ENCODE peak calls at places on chromosomes 5 and 9, in ten cellular contexts. P, C, Q, F, R, O, Z, X, E and M are unnamed samples.

GRCh38 chr5:72949481-72949880 is 6.4 kb upstream of the FCHO2 start:
- DNase-seq in O (no peak), Q (no peak), P (no peak), R (no peak), F (no peak), C (no peak), Z (no peak), E (no peak), X (no peak), M (no peak)

GRCh38 chr9:114790521-114790920 is 15.3 kb downstream of the TNFSF15 start:
- DNase-seq in Z (no peak), Q (no peak), P (no peak), F (no peak), R (no peak), X (no peak), O (no peak), E (no peak), C (no peak), M (peak)

GRCh38 chr5:159911349-159911748 is 4.9 kb upstream of the ADRA1B start:
- DNase-seq in R (peak), E (no peak), X (no peak), F (no peak), Z (no peak), Q (no peak), O (no peak), C (no peak), P (no peak), M (no peak)

GRCh38 chr5:163976691-163977090 is 471.3 kb downstream of the MAT2B start:
- DNase-seq in O (no peak), E (no peak), P (no peak), F (no peak), X (no peak), R (no peak), Q (no peak), Z (no peak), C (no peak), M (no peak)

GRCh38 chr5:157460921-157461792 is 1.1 kb downstream of the NIPAL4 start:
- DNase-seq in Q (no peak), P (no peak), E (no peak), X (no peak), F (no peak), C (no peak), Z (no peak), R (no peak), O (peak), M (no peak)

GRCh38 chr5:60339691-60340191 is 360.2 kb downstream of the DEPDC1B start:
- DNase-seq in Q (no peak), F (no peak), P (no peak), Z (peak), E (no peak), X (no peak), R (no peak), O (no peak), C (no peak), M (no peak)

GRCh38 chr5:90153031-90153430 is 256.5 kb downstream of the CETN3 start:
- DNase-seq in Q (no peak), P (no peak), O (no peak), Z (no peak), C (no peak), F (no peak), X (no peak), R (no peak), E (no peak), M (no peak)

GRCh38 chr9:133463234-133463863 is 3.6 kb downstream of the CACFD1 start:
- DNase-seq in F (no peak), Q (no peak), C (no peak), O (no peak), E (no peak), X (no peak), P (no peak), R (peak), Z (no peak), M (no peak)

GRCh38 chr5:107670927-107671741 is at the start of gene EFNA5:
- DNase-seq in F (no peak), E (peak), Z (no peak), C (peak), O (peak), R (peak), X (no peak), Q (no peak), P (peak), M (no peak)

GRCh38 chr5:8458038-8458383 is 589.1 kb downstream of the MTRR start:
- DNase-seq in Q (no peak), E (no peak), F (no peak), O (no peak), X (no peak), Z (peak), P (no peak), C (peak), R (no peak), M (peak)

GRCh38 chr5:137040641-137041340 is 458.3 kb downstream of the SPOCK1 start:
- DNase-seq in Z (no peak), E (no peak), F (no peak), P (no peak), Q (no peak), X (no peak), C (no peak), O (no peak), R (no peak), M (no peak)

GRCh38 chr5:158899792-158900191 is 199.9 kb downstream of the EBF1 start:
- DNase-seq in O (no peak), Z (no peak), Q (no peak), F (no peak), R (no peak), C (no peak), X (no peak), E (no peak), P (no peak), M (no peak)

GRCh38 chr5:64670277-64670676 is 20.0 kb upstream of the SHISAL2B start:
- DNase-seq in F (no peak), Z (no peak), Q (no peak), X (no peak), O (no peak), R (no peak), E (no peak), P (no peak), C (no peak), M (no peak)

GRCh38 chr5:138274189-138274853 is at the start of gene GFRA3:
- DNase-seq in F (no peak), C (no peak), Z (no peak), R (no peak), O (no peak), X (no peak), E (peak), P (peak), Q (no peak), M (no peak)

GRCh38 chr9:110590816-110591215 is 11.3 kb upstream of the SVEP1 start:
- DNase-seq in O (no peak), C (no peak), X (no peak), E (no peak), Z (no peak), P (no peak), R (no peak), Q (no peak), F (no peak), M (no peak)

GRCh38 chr5:155069961-155070360 is 56.4 kb downstream of the KIF4B start:
- DNase-seq in X (no peak), Z (no peak), R (no peak), Q (no peak), E (no peak), O (no peak), C (no peak), F (no peak), P (no peak), M (no peak)

GRCh38 chr5:76615759-76616158 is 7.4 kb downstream of the F2RL2 start:
- DNase-seq in P (no peak), X (no peak), Q (no peak), R (no peak), O (no peak), Z (no peak), C (no peak), E (no peak), F (no peak), M (no peak)

GRCh38 chr5:174387448-174387847 is 336.9 kb upstream of the MSX2 start:
- DNase-seq in O (no peak), Q (no peak), X (no peak), R (no peak), C (no peak), F (no peak), E (no peak), Z (no peak), P (no peak), M (no peak)

GRCh38 chr5:79932510-79933504 is 58.3 kb downstream of the MTX3 start:
- DNase-seq in Z (no peak), O (no peak), X (no peak), R (no peak), F (no peak), C (no peak), Q (no peak), E (no peak), P (no peak), M (no peak)

GRCh38 chr9:110752766-110753165 is 84.2 kb downstream of the MUSK start:
- DNase-seq in P (no peak), X (no peak), O (no peak), E (no peak), C (no peak), R (peak), Q (peak), F (peak), Z (no peak), M (no peak)

GRCh38 chr9:81826541-81826906 is 101.7 kb upstream of the SPATA31D4 start:
- DNase-seq in F (no peak), R (no peak), P (no peak), Z (peak), E (peak), O (no peak), X (no peak), Q (no peak), C (peak), M (no peak)

GRCh38 chr5:139407517-139407916 is 3.6 kb upstream of the SPATA24 start:
- DNase-seq in C (no peak), O (no peak), P (no peak), Q (peak), E (no peak), F (no peak), R (no peak), X (no peak), Z (no peak), M (no peak)

GRCh38 chr5:72270037-72270436 is 50.0 kb downstream of the MRPS27 start:
- DNase-seq in P (no peak), Z (no peak), F (no peak), E (no peak), O (no peak), R (no peak), X (no peak), Q (no peak), C (no peak), M (no peak)

GRCh38 chr9:115024925-115025535 is 92.9 kb downstream of the TNC start:
- DNase-seq in C (no peak), O (no peak), Z (no peak), P (no peak), R (no peak), E (no peak), X (no peak), F (no peak), Q (no peak), M (no peak)

GRCh38 chr5:151079838-151080619 is 805 bp downstream of the TNIP1 start:
- DNase-seq in R (peak), Z (no peak), X (no peak), Q (no peak), F (no peak), P (peak), O (peak), C (peak), E (no peak), M (no peak)

GRCh38 chr5:98570010-98570409 is 203.5 kb upstream of the RGMB start:
- DNase-seq in Z (no peak), R (no peak), E (no peak), O (no peak), Q (no peak), P (no peak), X (no peak), C (no peak), F (peak), M (no peak)

GRCh38 chr9:80649001-80649420 is 1040.3 kb downstream of the TLE1 start:
- DNase-seq in Q (no peak), Z (no peak), C (no peak), F (no peak), O (no peak), P (no peak), X (no peak), R (no peak), E (no peak), M (peak)

GRCh38 chr5:14852779-14853178 is 18.8 kb downstream of the ANKH start:
- DNase-seq in O (no peak), F (no peak), C (no peak), Z (no peak), Q (no peak), X (no peak), P (no peak), R (no peak), E (no peak), M (no peak)